ENCODE peak calls at places on chromosome 4, in six cellular contexts. U is cardiac muscle cell, O is lower leg skin, F is fibroblast of mammary gland, G is testis, R is spleen. S is an unnamed sample.

GRCh38 chr4:163748474-163748873 is 254.0 kb downstream of the TMA16 start:
- DNase-seq in U (no peak), O (no peak), F (peak), G (no peak), R (no peak), S (peak)

GRCh38 chr4:67685532-67685859 is 15.5 kb downstream of the UBA6 start:
- DNase-seq in U (no peak), O (no peak), F (no peak), G (no peak), R (no peak), S (no peak)

GRCh38 chr4:117560329-117560728 is 474.0 kb upstream of the NDST3 start:
- DNase-seq in U (no peak), O (no peak), F (peak), G (no peak), R (no peak), S (peak)

GRCh38 chr4:10783351-10783750 is 98.8 kb upstream of the CLNK start:
- DNase-seq in U (no peak), O (no peak), F (peak), G (peak), R (no peak), S (peak)

GRCh38 chr4:15913631-15913970 is 24.9 kb downstream of the FGFBP1 start:
- DNase-seq in U (no peak), O (no peak), F (peak), G (no peak), R (no peak), S (peak)

GRCh38 chr4:26609868-26610267 is 26.0 kb downstream of the TBC1D19 start:
- DNase-seq in U (no peak), O (no peak), F (no peak), G (no peak), R (no peak), S (no peak)

GRCh38 chr4:156581282-156581681 is 390.3 kb downstream of the PDGFC start:
- DNase-seq in U (no peak), O (no peak), F (no peak), G (no peak), R (no peak), S (no peak)

GRCh38 chr4:27050731-27051130 is 190.1 kb downstream of the STIM2 start:
- DNase-seq in U (no peak), O (peak), F (no peak), G (no peak), R (no peak), S (no peak)

GRCh38 chr4:48877827-48878535 is 28.6 kb downstream of the OCIAD2 start:
- DNase-seq in U (no peak), O (no peak), F (no peak), G (no peak), R (no peak), S (no peak)

DNA sequence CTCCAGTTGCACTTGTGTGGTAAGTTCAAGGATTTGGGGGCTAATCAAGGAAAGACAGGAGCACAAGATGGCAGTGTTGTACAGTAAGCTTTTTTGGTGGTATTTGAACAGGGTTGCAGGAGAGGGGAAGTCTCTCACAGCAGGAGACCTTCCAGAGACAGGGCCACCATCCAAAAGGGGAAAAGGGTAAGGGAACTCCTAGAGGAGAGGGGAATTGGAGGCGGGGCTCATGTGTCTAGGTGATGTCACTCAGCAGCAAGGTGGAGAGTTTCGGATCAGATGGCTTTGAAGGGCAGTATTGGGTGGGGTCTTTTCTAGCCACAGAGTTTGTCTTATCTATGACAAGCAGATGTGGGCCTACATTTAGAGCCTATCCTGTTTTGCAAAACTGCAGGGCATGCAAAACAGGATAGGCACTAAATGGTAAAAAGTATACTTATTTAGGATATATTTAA is 13.4 kb upstream of the RNF175 start:
- DNase-seq in U (no peak), O (no peak), F (peak), G (no peak), R (no peak), S (no peak)
- TF ChIP-seq CTCF in U (no peak), O (no peak), F (peak), G (no peak), R (no peak), S (peak)

GRCh38 chr4:7812921-7813320 is 126.7 kb downstream of the AFAP1 start:
- DNase-seq in U (no peak), O (no peak), F (no peak), G (no peak), R (no peak), S (no peak)

GRCh38 chr4:7810792-7811535 is 128.7 kb downstream of the AFAP1 start:
- DNase-seq in U (no peak), O (peak), F (no peak), G (no peak), R (no peak), S (no peak)

GRCh38 chr4:7813674-7814073 is 126.0 kb downstream of the AFAP1 start:
- DNase-seq in U (no peak), O (peak), F (peak), G (no peak), R (no peak), S (peak)

GRCh38 chr4:7812191-7812860 is 127.3 kb downstream of the AFAP1 start:
- DNase-seq in U (no peak), O (peak), F (no peak), G (no peak), R (no peak), S (no peak)

DNA sequence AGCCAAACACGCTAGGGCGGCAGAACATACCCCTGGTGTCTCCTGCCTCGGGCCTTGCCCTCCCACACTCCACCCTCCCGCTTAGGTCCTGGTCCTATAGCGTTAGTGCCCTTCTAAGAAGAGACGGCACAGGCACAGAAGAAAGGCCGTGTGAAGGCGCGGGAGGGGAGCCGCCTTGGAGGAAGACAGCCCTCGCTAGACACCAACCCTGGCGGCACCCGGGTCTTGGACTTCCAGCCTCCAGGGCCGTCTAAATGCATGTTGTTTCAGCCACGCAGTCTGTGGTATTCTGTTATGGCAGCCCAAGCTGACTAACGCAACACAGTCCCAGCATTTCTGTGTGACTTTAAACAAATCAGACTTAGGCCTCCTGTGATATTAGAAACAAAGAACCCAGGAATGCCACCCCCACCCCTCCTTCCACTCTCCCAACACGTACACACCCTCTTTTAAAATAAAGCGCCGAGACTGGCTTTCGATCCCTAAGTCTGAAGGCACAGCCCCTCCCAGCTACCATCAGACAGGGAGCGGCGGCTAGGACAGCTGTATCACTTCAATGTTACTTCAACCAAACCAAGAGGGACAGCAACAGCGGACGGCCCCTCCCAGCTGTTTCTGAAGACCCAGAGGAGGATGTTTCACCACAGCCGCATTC is 128.0 kb downstream of the AFAP1 start:
- DNase-seq in U (no peak), O (peak), F (no peak), G (no peak), R (no peak), S (no peak)
- H3K4me3 ChIP-seq in U (no peak), O (no peak), F (no peak), G (no peak), R (no peak), S (no peak)

GRCh38 chr4:1469596-1470392 is 63.6 kb upstream of the NKX1-1 start:
- DNase-seq in U (no peak), O (peak), F (no peak), G (peak), R (peak), S (no peak)

GRCh38 chr4:1469043-1469442 is 62.8 kb upstream of the NKX1-1 start:
- DNase-seq in U (no peak), O (peak), F (no peak), G (no peak), R (peak), S (no peak)

GRCh38 chr4:1466034-1466960 is 60.1 kb upstream of the NKX1-1 start:
- DNase-seq in U (no peak), O (peak), F (no peak), G (no peak), R (peak), S (no peak)

GRCh38 chr4:1465173-1466033 is 59.2 kb upstream of the NKX1-1 start:
- DNase-seq in U (no peak), O (peak), F (no peak), G (no peak), R (peak), S (no peak)

DNA sequence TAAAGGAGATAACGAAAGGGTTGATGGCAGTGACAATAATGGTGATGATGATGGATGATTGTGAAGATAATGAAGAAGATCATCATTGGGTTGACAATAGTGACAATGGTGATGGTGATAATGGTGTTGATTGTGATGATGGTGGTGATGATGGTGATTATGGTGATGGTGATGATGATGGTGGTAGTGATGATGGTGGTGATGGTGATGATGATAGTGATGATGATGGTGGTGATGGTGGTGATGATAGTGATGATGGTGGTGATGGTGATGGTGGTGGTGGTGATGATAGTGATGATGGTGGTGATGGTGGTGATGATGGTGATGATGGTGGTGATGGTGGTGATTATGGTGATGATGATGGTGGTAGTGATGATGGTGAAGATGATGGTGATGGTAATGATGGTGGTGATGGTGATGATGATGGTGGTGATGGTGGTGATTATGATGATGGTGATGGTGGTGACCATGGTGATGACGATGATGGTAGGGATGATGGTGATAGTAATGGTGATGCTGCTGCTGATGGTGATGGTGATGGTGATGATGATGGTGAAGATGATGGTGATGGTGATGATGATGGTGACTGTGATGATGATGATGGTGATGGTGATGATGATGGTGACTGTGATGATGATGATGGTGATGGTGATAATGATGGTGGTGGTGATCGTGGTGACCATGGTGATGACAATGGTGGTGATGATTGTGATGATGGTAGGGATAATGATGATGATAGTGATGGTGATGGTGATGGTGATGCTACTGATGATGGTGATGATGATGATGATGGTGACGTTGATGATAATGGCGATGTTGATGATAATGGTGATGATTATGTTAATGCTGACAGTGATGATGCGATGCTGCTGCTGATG is 61.6 kb upstream of the NKX1-1 start:
- DNase-seq in U (no peak), O (peak), F (no peak), G (no peak), R (no peak), S (no peak)
- TF ChIP-seq CTCF in U (no peak), O (no peak), F (no peak), G (no peak), R (no peak), S (no peak)

GRCh38 chr4:52370576-52370975 is 288.5 kb downstream of the USP46 start:
- DNase-seq in U (no peak), O (no peak), F (no peak), G (no peak), R (no peak), S (no peak)
- H3K4me3 ChIP-seq in U (no peak), O (no peak), F (no peak), G (no peak), R (no peak), S (no peak)

DNA sequence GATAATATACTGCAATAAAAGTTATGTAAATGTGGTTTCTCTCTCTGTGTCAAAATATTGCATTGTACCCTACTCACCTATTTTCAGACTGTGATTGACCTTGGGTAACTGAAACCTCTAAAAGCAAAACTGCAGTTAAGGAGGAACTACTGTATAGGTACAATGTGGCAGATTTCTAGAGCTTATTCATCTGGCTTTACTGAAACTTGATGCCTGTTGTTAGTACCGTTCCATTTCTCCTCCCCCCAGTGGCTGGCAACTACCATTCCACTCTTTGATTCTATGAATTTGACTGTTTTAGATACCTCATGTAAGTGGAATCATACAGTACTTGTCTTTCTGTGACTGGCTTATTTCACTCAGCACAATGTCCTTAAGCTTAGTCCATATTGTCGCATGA is 61.9 kb downstream of the HOPX start:
- DNase-seq in U (peak), O (no peak), F (peak), G (no peak), R (no peak), S (peak)
- TF ChIP-seq CTCF in U (peak), O (no peak), F (peak), G (no peak), R (no peak), S (peak)

DNA sequence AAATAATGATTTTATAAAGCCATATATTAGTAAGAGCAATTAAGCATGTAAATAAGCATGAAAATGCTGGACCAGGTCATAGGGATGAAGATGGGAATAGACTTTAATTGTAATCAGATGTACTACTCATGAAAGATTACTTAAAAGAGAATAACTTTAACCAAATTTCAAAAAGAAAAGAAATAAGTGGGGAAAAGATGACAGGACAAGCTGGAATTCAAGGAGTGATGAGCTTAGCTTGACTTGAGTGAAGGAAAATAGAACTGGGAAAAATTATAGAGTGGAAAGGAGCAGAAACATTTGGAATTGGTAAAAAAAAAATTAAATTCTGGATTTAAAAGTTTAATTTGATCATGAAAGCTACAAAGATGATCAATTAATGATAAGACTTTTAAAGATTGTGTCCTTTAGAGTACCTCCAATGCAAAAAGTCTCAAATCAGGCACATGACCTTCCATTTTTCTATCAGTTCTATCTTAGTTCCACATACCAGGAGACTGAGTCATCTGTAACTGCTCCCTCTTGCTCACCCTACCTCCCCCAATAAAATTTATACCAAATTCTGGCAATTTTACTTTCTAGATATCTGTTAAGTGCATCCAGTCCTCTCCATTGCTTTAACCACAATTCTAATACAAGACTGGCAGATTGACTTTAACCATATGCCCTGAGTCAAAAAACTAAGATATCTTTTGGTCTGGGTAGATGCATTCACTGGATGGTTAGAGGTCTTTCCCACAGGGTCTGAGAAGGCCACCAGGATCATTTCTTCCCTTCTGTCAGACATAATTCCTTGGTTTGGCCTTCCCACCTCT is 56.4 kb upstream of the SLIT2 start:
- DNase-seq in U (no peak), O (no peak), F (peak), G (no peak), R (no peak), S (peak)
- H3K4me3 ChIP-seq in U (no peak), O (no peak), F (no peak), G (no peak), R (no peak), S (no peak)

S was measured in astrocyte of the spinal cord.